ENCODE peak calls at places on chromosome 7, in eight cellular contexts. B is suprapubic skin, T is neural progenitor cell, O is ascending aorta, A is A549, P is spleen, J is stomach, E is foreskin fibroblast. V is an unnamed sample.

GRCh38 chr7:154638286-154638685 is 364.6 kb downstream of the PAXIP1 start:
- DNase-seq in B (no peak), T (no peak), O (no peak), A (no peak), P (no peak), J (no peak), E (no peak), V (no peak)

GRCh38 chr7:155580367-155580766 is 34.0 kb upstream of the CNPY1 start:
- DNase-seq in B (peak; percentile 14), T (no peak), O (no peak), A (no peak), P (no peak), J (no peak), E (no peak), V (no peak)

GRCh38 chr7:154684651-154685563 is 318.0 kb downstream of the PAXIP1 start:
- DNase-seq in B (no peak), T (no peak), O (no peak), A (no peak), P (no peak), J (no peak), E (no peak), V (no peak)

GRCh38 chr7:38451840-38452239 is 178.4 kb upstream of the TARP start:
- DNase-seq in B (no peak), T (peak; percentile 49), O (no peak), A (peak; percentile 37), P (no peak), J (no peak), E (peak; percentile 62), V (no peak)

GRCh38 chr7:37987732-37988131 is 67.3 kb downstream of the EPDR1 start:
- DNase-seq in B (no peak), T (no peak), O (no peak), A (peak; percentile 16), P (no peak), J (no peak), E (peak; percentile 11), V (peak; percentile 55)

GRCh38 chr7:14191686-14192098 is 202.2 kb upstream of the ETV1 start:
- DNase-seq in B (no peak), T (no peak), O (no peak), A (no peak), P (no peak), J (no peak), E (peak; percentile 72), V (no peak)

GRCh38 chr7:45157653-45158401 is at the start of gene RAMP3:
- DNase-seq in B (peak; percentile 55), T (peak; percentile 60), O (no peak), A (no peak), P (peak; percentile 75), J (no peak), E (no peak), V (no peak)

GRCh38 chr7:15839415-15840100 is 153.1 kb upstream of the MEOX2 start:
- DNase-seq in B (peak; percentile 76), T (peak; percentile 85), O (peak; percentile 67), A (no peak), P (no peak), J (no peak), E (peak; percentile 54), V (no peak)

GRCh38 chr7:31478744-31479143 is 35.1 kb upstream of the ITPRID1 start:
- DNase-seq in B (no peak), T (no peak), O (no peak), A (no peak), P (no peak), J (no peak), E (no peak), V (no peak)

GRCh38 chr7:110090113-110090820 is 1000.7 kb upstream of the LRRN3 start:
- DNase-seq in B (no peak), T (peak; percentile 15), O (no peak), A (peak; percentile 42), P (peak; percentile 68), J (no peak), E (peak; percentile 4), V (peak; percentile 7)

GRCh38 chr7:27170936-27171635 is 3.0 kb downstream of the HOXA10 start:
- DNase-seq in B (peak; percentile 65), T (peak; percentile 44), O (peak; percentile 51), A (no peak), P (peak; percentile 62), J (no peak), E (peak; percentile 76), V (no peak)

GRCh38 chr7:75599244-75599771 is 107.2 kb downstream of the SPDYE5 start:
- DNase-seq in B (no peak), T (peak; percentile 66), O (no peak), A (no peak), P (no peak), J (no peak), E (no peak), V (no peak)

GRCh38 chr7:8638076-8638475 is 204.7 kb downstream of the NXPH1 start:
- DNase-seq in B (no peak), T (no peak), O (no peak), A (no peak), P (no peak), J (no peak), E (no peak), V (no peak)

DNA sequence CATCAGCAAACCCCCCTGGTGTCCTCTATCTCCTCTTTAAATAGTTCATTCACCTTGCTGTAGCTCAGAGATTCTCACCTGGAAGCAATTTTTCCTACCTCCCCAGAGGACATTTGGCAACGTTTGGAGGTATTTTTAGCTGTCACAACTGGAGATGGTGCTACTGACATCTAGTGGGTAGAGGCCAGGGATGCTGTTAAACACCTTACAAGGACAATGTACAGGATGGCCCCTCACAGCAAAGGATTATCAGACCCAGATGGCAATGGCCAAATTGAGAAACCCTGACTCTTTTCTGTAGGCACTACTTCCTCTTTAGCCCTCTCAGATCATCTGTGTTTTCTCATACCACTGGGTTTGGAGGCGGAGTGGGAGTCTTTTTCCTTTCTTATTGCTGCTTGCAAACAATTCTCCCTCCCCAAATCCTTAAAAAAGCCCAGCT is 13.2 kb upstream of the TRA2A start:
- DNase-seq in B (no peak), T (peak; percentile 45), O (no peak), A (peak; percentile 65), P (no peak), J (no peak), E (peak; percentile 59), V (peak; percentile 70)
- TF ChIP-seq CTCF in B (no peak), T (peak; percentile 48), O (no peak), A (peak; percentile 58), P (no peak), J (no peak), E (peak; percentile 29), V (peak; percentile 51)

GRCh38 chr7:88041583-88041982 is 107.5 kb downstream of the ADAM22 start:
- DNase-seq in B (no peak), T (no peak), O (no peak), A (no peak), P (no peak), J (no peak), E (no peak), V (no peak)

GRCh38 chr7:88037050-88037449 is 103.0 kb downstream of the ADAM22 start:
- DNase-seq in B (no peak), T (no peak), O (no peak), A (no peak), P (no peak), J (no peak), E (no peak), V (no peak)

GRCh38 chr7:88040694-88041093 is 106.6 kb downstream of the ADAM22 start:
- DNase-seq in B (no peak), T (no peak), O (no peak), A (no peak), P (no peak), J (no peak), E (peak; percentile 69), V (no peak)

GRCh38 chr7:88044069-88044468 is 110.0 kb downstream of the ADAM22 start:
- DNase-seq in B (no peak), T (no peak), O (no peak), A (no peak), P (no peak), J (no peak), E (no peak), V (no peak)

DNA sequence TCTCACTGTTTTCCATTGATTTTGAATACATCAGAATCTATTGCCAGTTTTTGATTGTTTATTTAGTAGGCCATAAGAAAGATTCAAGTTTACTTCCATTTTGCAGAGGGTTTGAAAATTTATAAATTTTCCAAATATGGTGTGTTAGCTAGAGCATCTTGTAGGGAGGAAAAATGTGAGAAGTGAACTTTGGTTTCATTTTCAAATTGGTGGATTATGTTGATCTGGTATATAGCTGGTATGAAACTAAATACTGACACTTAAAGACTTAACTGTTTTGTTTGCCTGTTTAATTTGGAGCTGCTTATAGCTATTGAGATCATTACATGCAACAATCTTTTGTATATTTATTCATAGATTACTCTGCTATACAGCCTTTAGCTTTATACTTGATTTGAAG is 108.1 kb downstream of the ADAM22 start:
- DNase-seq in B (no peak), T (no peak), O (no peak), A (no peak), P (no peak), J (no peak), E (peak; percentile 5), V (no peak)
- TF ChIP-seq CTCF in B (no peak), T (no peak), O (no peak), A (no peak), P (no peak), J (no peak), E (no peak), V (no peak)

DNA sequence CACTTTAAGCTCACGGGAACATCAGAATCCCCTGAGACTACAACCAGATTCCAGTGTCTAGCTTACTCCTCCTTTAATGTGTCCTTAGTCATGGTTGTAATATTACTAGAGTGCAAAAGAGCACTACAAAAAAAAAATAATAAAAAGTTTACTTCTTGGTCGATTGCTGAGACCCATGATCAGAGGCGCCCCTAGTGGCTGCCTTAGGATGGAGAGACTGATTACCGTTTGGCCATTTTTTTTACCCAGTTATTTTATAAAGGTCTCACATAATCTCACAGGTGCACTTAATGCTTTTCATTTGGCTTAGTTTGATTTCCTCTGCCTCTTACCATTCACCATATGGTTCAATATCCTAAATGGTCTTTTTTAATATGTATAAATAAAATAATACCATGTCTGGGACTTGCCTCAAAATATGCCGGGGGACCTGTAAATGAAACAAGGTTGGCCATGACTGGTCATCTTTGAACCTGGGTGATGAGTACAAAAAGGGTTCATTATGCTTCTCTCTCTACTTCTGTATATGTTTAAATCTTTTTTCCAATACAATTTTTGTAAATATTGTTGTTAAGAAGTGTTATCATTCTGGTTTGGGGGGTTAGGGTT is 331.5 kb upstream of the NFE2L3 start:
- DNase-seq in B (no peak), T (peak; percentile 44), O (no peak), A (peak; percentile 23), P (no peak), J (no peak), E (peak; percentile 24), V (peak; percentile 51)
- TF ChIP-seq CTCF in B (no peak), T (peak; percentile 73), O (peak; percentile 30), A (peak; percentile 46), P (no peak), J (no peak), E (peak; percentile 35), V (peak; percentile 62)

GRCh38 chr7:39453743-39454355 is 112.4 kb upstream of the YAE1 start:
- DNase-seq in B (no peak), T (peak; percentile 79), O (no peak), A (peak; percentile 61), P (no peak), J (peak; percentile 43), E (peak; percentile 81), V (peak; percentile 76)
- TF ChIP-seq CTCF in B (no peak), T (peak; percentile 94), O (peak; percentile 42), A (peak; percentile 53), P (peak; percentile 39), J (no peak), E (peak; percentile 91), V (peak; percentile 83)

V was measured in Calu3.